ENCODE peak calls at places on chromosomes 13 and 19, in five cellular contexts. One of them, this sample, is unnamed.

GRCh38 chr19:7522923-7523667 is 671 bp downstream of the MCOLN1 start:
- DNase-seq in endodermal cell: no peak
- DNase-seq in adrenal gland: peak; percentile 81
- DNase-seq in AG04449: no peak
- DNase-seq in WTC11: no peak
- DNase-seq in this sample: peak; percentile 27

GRCh38 chr13:108961542-108962125 is 332.2 kb downstream of the MYO16 start:
- DNase-seq in adrenal gland: no peak
- DNase-seq in WTC11: no peak
- DNase-seq in endodermal cell: no peak
- DNase-seq in AG04449: no peak
- DNase-seq in this sample: no peak

GRCh38 chr13:89846890-89847585 is 1500.4 kb upstream of the MIR17HG start:
- DNase-seq in endodermal cell: no peak
- DNase-seq in adrenal gland: no peak
- DNase-seq in WTC11: no peak
- DNase-seq in AG04449: no peak
- DNase-seq in this sample: no peak

GRCh38 chr19:4326837-4327251 is 11.8 kb downstream of the STAP2 start:
- DNase-seq in WTC11: peak; percentile 85
- DNase-seq in endodermal cell: peak; percentile 90
- DNase-seq in AG04449: no peak
- DNase-seq in adrenal gland: no peak
- DNase-seq in this sample: peak; percentile 47

GRCh38 chr13:114071441-114071840 is 61.0 kb downstream of the RASA3 start:
- DNase-seq in adrenal gland: no peak
- DNase-seq in WTC11: no peak
- DNase-seq in AG04449: no peak
- DNase-seq in endodermal cell: no peak
- DNase-seq in this sample: no peak

GRCh38 chr13:53648673-53649072 is 620.1 kb downstream of the OLFM4 start:
- DNase-seq in WTC11: no peak
- DNase-seq in adrenal gland: no peak
- DNase-seq in endodermal cell: no peak
- DNase-seq in AG04449: no peak
- DNase-seq in this sample: no peak

GRCh38 chr13:37306778-37307544 is 201.5 kb upstream of the CSNK1A1L start:
- DNase-seq in WTC11: no peak
- DNase-seq in adrenal gland: no peak
- DNase-seq in AG04449: peak; percentile 92
- DNase-seq in endodermal cell: no peak
- DNase-seq in this sample: no peak

GRCh38 chr13:33228645-33229445 is 56.7 kb downstream of the STARD13 start:
- DNase-seq in endodermal cell: peak; percentile 58
- DNase-seq in adrenal gland: no peak
- DNase-seq in AG04449: no peak
- DNase-seq in WTC11: no peak
- DNase-seq in this sample: no peak

GRCh38 chr19:54518844-54519243 is 16.2 kb downstream of the LAIR2 start:
- DNase-seq in endodermal cell: no peak
- DNase-seq in adrenal gland: no peak
- DNase-seq in WTC11: no peak
- DNase-seq in AG04449: no peak
- DNase-seq in this sample: no peak

GRCh38 chr13:114151565-114152284 is 19.3 kb upstream of the RASA3 start:
- DNase-seq in AG04449: no peak
- DNase-seq in endodermal cell: peak; percentile 42
- DNase-seq in WTC11: no peak
- DNase-seq in adrenal gland: no peak
- DNase-seq in this sample: no peak

GRCh38 chr13:53142301-53142700 is 113.7 kb downstream of the OLFM4 start:
- DNase-seq in WTC11: no peak
- DNase-seq in AG04449: peak; percentile 17
- DNase-seq in endodermal cell: no peak
- DNase-seq in adrenal gland: no peak
- DNase-seq in this sample: no peak

GRCh38 chr19:2529473-2529918 is 53.6 kb downstream of the GADD45B start:
- DNase-seq in AG04449: peak; percentile 82
- DNase-seq in endodermal cell: no peak
- DNase-seq in WTC11: no peak
- DNase-seq in adrenal gland: no peak
- DNase-seq in this sample: no peak

GRCh38 chr19:17076539-17076919 is 952 bp downstream of the MYO9B start:
- DNase-seq in WTC11: no peak
- DNase-seq in AG04449: no peak
- DNase-seq in adrenal gland: no peak
- DNase-seq in endodermal cell: peak; percentile 62
- DNase-seq in this sample: no peak

GRCh38 chr19:1513492-1514294 is 874 bp upstream of the ADAMTSL5 start:
- DNase-seq in adrenal gland: no peak
- DNase-seq in endodermal cell: peak; percentile 83
- DNase-seq in AG04449: no peak
- DNase-seq in WTC11: peak; percentile 74
- DNase-seq in this sample: no peak

GRCh38 chr13:73898276-73898675 is 235.9 kb downstream of the KLF12 start:
- DNase-seq in AG04449: no peak
- DNase-seq in WTC11: no peak
- DNase-seq in endodermal cell: no peak
- DNase-seq in adrenal gland: no peak
- DNase-seq in this sample: no peak

GRCh38 chr13:64551755-64552154 is 2678.4 kb downstream of the PCDH9 start:
- DNase-seq in endodermal cell: no peak
- DNase-seq in AG04449: peak; percentile 17
- DNase-seq in adrenal gland: no peak
- DNase-seq in WTC11: no peak
- DNase-seq in this sample: no peak

GRCh38 chr13:113968463-113969310 is 5.2 kb downstream of the C13orf46 start:
- DNase-seq in WTC11: no peak
- DNase-seq in adrenal gland: no peak
- DNase-seq in endodermal cell: no peak
- DNase-seq in AG04449: no peak
- DNase-seq in this sample: peak; percentile 10

GRCh38 chr13:71789952-71790351 is 77.1 kb downstream of the DACH1 start:
- DNase-seq in AG04449: no peak
- DNase-seq in WTC11: no peak
- DNase-seq in endodermal cell: no peak
- DNase-seq in adrenal gland: no peak
- DNase-seq in this sample: no peak

GRCh38 chr13:27791146-27791900 is 960 bp upstream of the GSX1 start:
- DNase-seq in WTC11: no peak
- DNase-seq in AG04449: no peak
- DNase-seq in adrenal gland: no peak
- DNase-seq in endodermal cell: no peak
- DNase-seq in this sample: no peak

GRCh38 chr19:29855771-29856510 is 44.1 kb downstream of the CCNE1 start:
- DNase-seq in AG04449: no peak
- DNase-seq in WTC11: no peak
- DNase-seq in adrenal gland: no peak
- DNase-seq in endodermal cell: no peak
- DNase-seq in this sample: no peak

GRCh38 chr19:29858621-29859020 is 46.8 kb downstream of the CCNE1 start:
- DNase-seq in adrenal gland: no peak
- DNase-seq in WTC11: no peak
- DNase-seq in AG04449: no peak
- DNase-seq in endodermal cell: peak; percentile 71
- DNase-seq in this sample: no peak

GRCh38 chr19:29858000-29858596 is 46.3 kb downstream of the CCNE1 start:
- DNase-seq in WTC11: peak; percentile 80
- DNase-seq in adrenal gland: no peak
- DNase-seq in AG04449: no peak
- DNase-seq in endodermal cell: peak; percentile 90
- DNase-seq in this sample: no peak

GRCh38 chr19:29861575-29861974 is 49.8 kb downstream of the CCNE1 start:
- DNase-seq in endodermal cell: no peak
- DNase-seq in adrenal gland: no peak
- DNase-seq in WTC11: no peak
- DNase-seq in AG04449: no peak
- DNase-seq in this sample: no peak

DNA sequence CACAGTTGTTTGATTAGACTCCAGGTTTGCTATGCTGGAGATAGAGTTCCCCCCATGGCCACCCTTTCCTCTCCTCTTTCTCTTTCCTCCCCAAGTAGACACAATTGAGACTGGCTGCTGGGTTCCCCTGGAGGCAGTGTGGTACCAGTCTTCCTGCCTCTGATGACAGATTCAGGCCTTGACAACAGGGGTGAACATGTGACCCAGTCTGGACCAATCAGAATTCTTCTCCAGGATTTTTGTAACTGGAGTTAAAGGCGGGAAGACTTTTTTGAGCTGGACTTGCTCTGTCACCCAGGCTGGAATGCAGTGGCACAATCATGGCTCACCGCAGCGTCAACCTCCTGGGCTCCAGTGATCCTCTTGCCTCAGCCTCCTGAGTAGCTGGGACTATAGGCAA is 48.7 kb downstream of the CCNE1 start:
- DNase-seq in WTC11: no peak
- DNase-seq in adrenal gland: no peak
- DNase-seq in endodermal cell: peak; percentile 67
- DNase-seq in AG04449: no peak
- DNase-seq in this sample: no peak
- TF ChIP-seq CTCF in WTC11: no peak
- TF ChIP-seq CTCF in adrenal gland: no peak
- TF ChIP-seq CTCF in endodermal cell: no peak
- TF ChIP-seq CTCF in AG04449: no peak
- TF ChIP-seq CTCF in this sample: no peak

GRCh38 chr13:40420160-40420740 is 246.2 kb downstream of the FOXO1 start:
- DNase-seq in adrenal gland: no peak
- DNase-seq in AG04449: no peak
- DNase-seq in endodermal cell: no peak
- DNase-seq in WTC11: no peak
- DNase-seq in this sample: no peak

GRCh38 chr13:40428354-40428753 is 238.1 kb downstream of the FOXO1 start:
- DNase-seq in endodermal cell: no peak
- DNase-seq in WTC11: no peak
- DNase-seq in adrenal gland: peak; percentile 25
- DNase-seq in AG04449: no peak
- DNase-seq in this sample: no peak

GRCh38 chr13:40422588-40423235 is 243.7 kb downstream of the FOXO1 start:
- DNase-seq in endodermal cell: no peak
- DNase-seq in WTC11: no peak
- DNase-seq in adrenal gland: peak; percentile 10
- DNase-seq in AG04449: no peak
- DNase-seq in this sample: no peak
- TF ChIP-seq CTCF in endodermal cell: no peak
- TF ChIP-seq CTCF in WTC11: no peak
- TF ChIP-seq CTCF in adrenal gland: no peak
- TF ChIP-seq CTCF in AG04449: no peak
- TF ChIP-seq CTCF in this sample: no peak

DNA sequence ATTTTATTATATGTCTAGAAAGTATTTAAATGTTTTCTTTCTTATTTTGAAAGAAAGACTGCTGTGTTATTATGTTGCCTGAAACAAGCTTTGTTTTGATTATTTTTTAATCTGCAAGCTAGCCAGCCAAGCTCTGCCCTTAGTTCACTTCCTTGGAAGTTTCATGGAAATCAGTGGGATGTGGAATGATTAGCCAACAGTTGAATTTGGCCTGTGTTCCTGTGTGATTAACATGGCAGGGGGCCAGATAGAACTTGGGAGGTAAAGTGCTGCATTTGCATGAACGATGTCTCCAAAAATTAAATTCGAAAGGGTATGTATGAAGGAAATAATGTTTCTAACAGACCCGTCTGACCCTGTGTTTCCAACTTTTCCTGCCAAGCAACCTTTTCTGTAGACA is 32.2 kb downstream of the UFM1 start:
- DNase-seq in AG04449: no peak
- DNase-seq in WTC11: no peak
- DNase-seq in endodermal cell: no peak
- DNase-seq in adrenal gland: no peak
- DNase-seq in this sample: no peak
- TF ChIP-seq CTCF in AG04449: no peak
- TF ChIP-seq CTCF in WTC11: no peak
- TF ChIP-seq CTCF in endodermal cell: no peak
- TF ChIP-seq CTCF in adrenal gland: no peak
- TF ChIP-seq CTCF in this sample: no peak

GRCh38 chr19:39497850-39498261 is 891 bp upstream of the DLL3 start:
- DNase-seq in adrenal gland: no peak
- DNase-seq in AG04449: no peak
- DNase-seq in WTC11: peak; percentile 88
- DNase-seq in endodermal cell: peak; percentile 91
- DNase-seq in this sample: peak; percentile 28
- TF ChIP-seq CTCF in adrenal gland: peak; percentile 39
- TF ChIP-seq CTCF in AG04449: peak; percentile 45
- TF ChIP-seq CTCF in WTC11: no peak
- TF ChIP-seq CTCF in endodermal cell: peak; percentile 61
- TF ChIP-seq CTCF in this sample: peak; percentile 6

DNA sequence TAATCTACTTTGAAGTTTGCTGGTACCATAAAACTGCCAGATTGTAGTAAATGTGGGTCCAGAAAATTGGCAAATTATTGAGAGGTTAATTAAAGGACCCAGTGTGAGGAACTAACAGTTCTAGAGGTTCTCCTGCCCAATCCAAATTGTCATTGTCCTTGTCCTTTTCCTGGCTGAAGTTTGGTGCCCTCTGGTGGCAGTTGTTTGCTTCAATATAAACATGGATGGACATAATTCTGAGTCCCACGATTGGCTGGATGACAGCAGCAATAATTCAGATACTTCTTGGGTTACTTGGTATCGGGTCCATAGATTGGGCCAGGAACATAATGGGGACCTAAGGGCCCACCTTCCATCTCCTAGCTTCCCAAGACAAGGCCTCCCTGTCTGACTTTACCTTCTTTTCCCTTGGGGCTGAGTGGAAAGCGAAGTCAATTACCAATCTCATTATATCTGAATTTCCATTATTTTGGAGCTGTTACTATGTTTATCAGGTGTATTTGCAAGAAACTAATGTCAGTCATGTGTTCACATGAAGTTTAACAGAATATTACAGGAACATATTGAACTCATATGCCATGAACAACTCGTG is 33.8 kb upstream of the GARRE1 start:
- DNase-seq in AG04449: no peak
- DNase-seq in WTC11: peak; percentile 55
- DNase-seq in endodermal cell: peak; percentile 83
- DNase-seq in adrenal gland: peak; percentile 89
- DNase-seq in this sample: no peak
- TF ChIP-seq CTCF in AG04449: peak; percentile 60
- TF ChIP-seq CTCF in WTC11: peak; percentile 52
- TF ChIP-seq CTCF in endodermal cell: peak; percentile 84
- TF ChIP-seq CTCF in adrenal gland: peak; percentile 75
- TF ChIP-seq CTCF in this sample: peak; percentile 39

GRCh38 chr13:104534847-104535246 is 1468.6 kb upstream of the SLC10A2 start:
- DNase-seq in endodermal cell: peak; percentile 70
- DNase-seq in adrenal gland: no peak
- DNase-seq in AG04449: no peak
- DNase-seq in WTC11: peak; percentile 59
- DNase-seq in this sample: no peak
- TF ChIP-seq CTCF in endodermal cell: peak; percentile 66
- TF ChIP-seq CTCF in adrenal gland: no peak
- TF ChIP-seq CTCF in AG04449: no peak
- TF ChIP-seq CTCF in WTC11: peak; percentile 38
- TF ChIP-seq CTCF in this sample: no peak

This sample was measured in ovary.